ENCODE peak calls at places on chromosome 12, in four cellular contexts. H, M, N and C are unnamed samples.

GRCh38 chr12:94678849-94679248 is 28.5 kb upstream of the TMCC3 start:
- DNase-seq in N (no peak), M (no peak), H (no peak), C (no peak)

GRCh38 chr12:10151621-10152020 is 20.3 kb downstream of the OLR1 start:
- DNase-seq in H (no peak), M (no peak), N (no peak), C (no peak)

GRCh38 chr12:46402861-46403731 is 30.5 kb upstream of the SLC38A2 start:
- DNase-seq in H (no peak), M (no peak), N (no peak), C (peak; percentile 83)

GRCh38 chr12:15563683-15564082 is 225.5 kb downstream of the EPS8 start:
- DNase-seq in N (no peak), H (no peak), M (no peak), C (peak; percentile 49)

GRCh38 chr12:42801271-42801670 is 211.7 kb upstream of the PRICKLE1 start:
- DNase-seq in H (no peak), N (no peak), M (no peak), C (no peak)

GRCh38 chr12:1606021-1606622 is 11.7 kb upstream of the FBXL14 start:
- DNase-seq in N (no peak), H (peak; percentile 95), M (peak; percentile 36), C (peak; percentile 69)

GRCh38 chr12:68349921-68350606 is 17.9 kb upstream of the MDM1 start:
- DNase-seq in N (no peak), M (no peak), H (no peak), C (no peak)

GRCh38 chr12:104750061-104750460 is 208.0 kb downstream of the SLC41A2 start:
- DNase-seq in N (no peak), M (no peak), H (no peak), C (no peak)

GRCh38 chr12:30138483-30138882 is 354.7 kb upstream of the TMTC1 start:
- DNase-seq in N (no peak), M (no peak), H (no peak), C (no peak)

GRCh38 chr12:125140918-125141573 is 75.8 kb downstream of the AACS start:
- DNase-seq in N (no peak), H (no peak), M (no peak), C (peak; percentile 10)

GRCh38 chr12:119850330-119850729 is 26.8 kb downstream of the CIT start:
- DNase-seq in H (no peak), N (no peak), M (no peak), C (no peak)
- H3K4me3 ChIP-seq in H (no peak overlapping the region), N (no peak overlapping the region), M (no peak overlapping the region), C (no peak overlapping the region)

DNA sequence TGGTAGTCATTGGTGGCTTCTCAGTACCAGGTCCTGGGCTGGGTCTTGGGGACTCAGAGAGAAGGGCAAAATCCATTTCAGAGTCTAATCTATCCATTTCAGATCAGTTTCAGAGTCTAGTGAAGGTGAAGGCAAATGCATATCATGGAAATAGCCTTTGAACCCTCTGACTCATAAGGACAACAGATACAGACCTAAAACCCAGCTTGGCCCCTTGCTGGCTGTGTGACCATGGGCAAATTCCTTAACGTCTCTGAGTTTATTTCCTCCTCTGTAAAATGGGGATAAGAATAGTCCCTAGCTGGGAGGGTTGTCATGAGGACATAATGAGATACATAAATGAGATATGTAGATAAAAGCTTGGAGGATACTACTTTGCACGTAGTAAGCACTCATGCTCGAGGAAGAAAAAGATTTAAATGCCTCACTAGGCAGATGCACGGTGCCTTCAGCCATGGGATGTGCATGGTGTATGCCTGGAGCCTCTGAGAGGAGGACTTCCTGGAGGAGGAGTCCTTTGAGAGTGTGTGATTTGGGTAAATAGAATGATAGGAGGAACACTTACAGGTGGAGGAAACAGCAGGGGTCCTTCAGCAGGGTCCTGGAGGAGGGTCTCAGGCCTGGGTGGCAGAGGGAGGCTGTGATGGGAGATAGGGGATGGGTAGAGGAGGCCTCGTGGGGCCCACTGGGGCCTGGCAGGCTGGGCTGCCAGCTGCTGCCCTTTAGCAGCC is 8.0 kb downstream of the DTX1 start:
- DNase-seq in H (no peak), M (no peak), N (no peak), C (no peak)
- H3K4me1 ChIP-seq in H (no peaks in the 10 kb centered on the region), M (peaks cover 14% of the 10 kb centered on the region), N (peaks cover 5% of the 10 kb centered on the region), C (no peaks in the 10 kb centered on the region)

GRCh38 chr12:111436266-111436665 is 30.5 kb downstream of the SH2B3 start:
- DNase-seq in M (no peak), H (no peak), N (no peak), C (no peak)

GRCh38 chr12:111434680-111435338 is 29.1 kb downstream of the SH2B3 start:
- DNase-seq in N (peak; percentile 87), H (peak; percentile 93), M (peak; percentile 87), C (peak; percentile 83)

GRCh38 chr12:111434049-111434448 is 28.3 kb downstream of the SH2B3 start:
- DNase-seq in M (no peak), N (no peak), H (no peak), C (no peak)

GRCh38 chr12:111436811-111437210 is 31.1 kb downstream of the SH2B3 start:
- DNase-seq in M (no peak), H (no peak), N (no peak), C (no peak)

GRCh38 chr12:111435661-111436201 is 30.0 kb downstream of the SH2B3 start:
- DNase-seq in M (no peak), N (no peak), H (no peak), C (no peak)
- H3K4me3 ChIP-seq in M (peak overlapping the region; percentile 32), N (peak overlapping the region; percentile 34), H (no peak overlapping the region), C (no peak overlapping the region)

GRCh38 chr12:31742891-31743290 is 14.1 kb upstream of the AMN1 start:
- DNase-seq in H (no peak), N (no peak), M (no peak), C (no peak)
- H3K4me1 ChIP-seq in H (peaks cover 18% of the 10 kb centered on the region), N (peaks cover 34% of the 10 kb centered on the region), M (peaks cover 6% of the 10 kb centered on the region), C (peaks cover 18% of the 10 kb centered on the region)

GRCh38 chr12:49587174-49587908 is 18.1 kb downstream of the FAM186B start:
- DNase-seq in H (no peak), M (no peak), N (no peak), C (no peak)

GRCh38 chr12:49583361-49584094 is 15.6 kb upstream of the MCRS1 start:
- DNase-seq in H (no peak), M (no peak), N (no peak), C (no peak)

GRCh38 chr12:49588281-49588680 is 17.2 kb downstream of the FAM186B start:
- DNase-seq in N (no peak), H (no peak), M (no peak), C (no peak)

GRCh38 chr12:49585477-49586445 is 17.8 kb upstream of the MCRS1 start:
- DNase-seq in N (no peak), M (no peak), H (no peak), C (no peak)

GRCh38 chr12:49588761-49589516 is 16.5 kb downstream of the FAM186B start:
- DNase-seq in N (no peak), H (no peak), M (no peak), C (no peak)
- H3K4me3 ChIP-seq in N (no peak overlapping the region), H (no peak overlapping the region), M (no peak overlapping the region), C (no peak overlapping the region)

GRCh38 chr12:118375348-118375747 is 1.0 kb upstream of the SUDS3 start:
- DNase-seq in H (no peak), M (no peak), N (no peak), C (no peak)
- H3K4me1 ChIP-seq in H (peaks cover 55% of the 10 kb centered on the region), M (peaks cover 36% of the 10 kb centered on the region), N (peaks cover 34% of the 10 kb centered on the region), C (peaks cover 21% of the 10 kb centered on the region)